ENCODE peak calls at places on chromosomes 1 and 21, in five cellular contexts. One of them, this sample, is unnamed.

GRCh38 chr1:238642231-238642630 is 744.1 kb upstream of the CHRM3 start:
- DNase-seq in A549: no peak
- DNase-seq in WERI-Rb-1: no peak
- DNase-seq in left ventricle myocardium inferior: no peak
- DNase-seq in mammary epithelial cell: no peak
- DNase-seq in this sample: no peak

GRCh38 chr21:41610042-41610839 is 102.3 kb upstream of the TMPRSS2 start:
- DNase-seq in mammary epithelial cell: peak
- DNase-seq in A549: peak
- DNase-seq in WERI-Rb-1: peak
- DNase-seq in left ventricle myocardium inferior: peak
- DNase-seq in this sample: no peak

GRCh38 chr1:153533689-153534201 is 2.0 kb downstream of the S100A6 start:
- DNase-seq in left ventricle myocardium inferior: peak
- DNase-seq in mammary epithelial cell: peak
- DNase-seq in WERI-Rb-1: peak
- DNase-seq in A549: peak
- DNase-seq in this sample: peak

GRCh38 chr1:203593143-203593542 is 33.5 kb upstream of the ATP2B4 start:
- DNase-seq in mammary epithelial cell: no peak
- DNase-seq in A549: no peak
- DNase-seq in left ventricle myocardium inferior: no peak
- DNase-seq in WERI-Rb-1: no peak
- DNase-seq in this sample: no peak

GRCh38 chr1:175866776-175867175 is 123.4 kb upstream of the TNR start:
- DNase-seq in mammary epithelial cell: no peak
- DNase-seq in A549: no peak
- DNase-seq in left ventricle myocardium inferior: no peak
- DNase-seq in WERI-Rb-1: no peak
- DNase-seq in this sample: no peak

GRCh38 chr1:47722909-47723580 is 274.1 kb downstream of the TRABD2B start:
- DNase-seq in left ventricle myocardium inferior: no peak
- DNase-seq in WERI-Rb-1: no peak
- DNase-seq in mammary epithelial cell: no peak
- DNase-seq in A549: no peak
- DNase-seq in this sample: no peak

GRCh38 chr1:79281442-79281841 is 274.9 kb upstream of the ADGRL4 start:
- DNase-seq in A549: no peak
- DNase-seq in left ventricle myocardium inferior: no peak
- DNase-seq in mammary epithelial cell: no peak
- DNase-seq in WERI-Rb-1: no peak
- DNase-seq in this sample: no peak

GRCh38 chr1:93666613-93667384 is 14.8 kb downstream of the BCAR3 start:
- DNase-seq in A549: peak
- DNase-seq in WERI-Rb-1: no peak
- DNase-seq in left ventricle myocardium inferior: no peak
- DNase-seq in mammary epithelial cell: no peak
- DNase-seq in this sample: no peak

GRCh38 chr1:173603056-173603591 is at the start of gene SLC9C2:
- DNase-seq in left ventricle myocardium inferior: no peak
- DNase-seq in mammary epithelial cell: no peak
- DNase-seq in A549: no peak
- DNase-seq in WERI-Rb-1: no peak
- DNase-seq in this sample: no peak

GRCh38 chr1:173122958-173123852 is 72.5 kb upstream of the TNFSF18 start:
- DNase-seq in WERI-Rb-1: peak
- DNase-seq in mammary epithelial cell: peak
- DNase-seq in left ventricle myocardium inferior: peak
- DNase-seq in A549: peak
- DNase-seq in this sample: peak

DNA sequence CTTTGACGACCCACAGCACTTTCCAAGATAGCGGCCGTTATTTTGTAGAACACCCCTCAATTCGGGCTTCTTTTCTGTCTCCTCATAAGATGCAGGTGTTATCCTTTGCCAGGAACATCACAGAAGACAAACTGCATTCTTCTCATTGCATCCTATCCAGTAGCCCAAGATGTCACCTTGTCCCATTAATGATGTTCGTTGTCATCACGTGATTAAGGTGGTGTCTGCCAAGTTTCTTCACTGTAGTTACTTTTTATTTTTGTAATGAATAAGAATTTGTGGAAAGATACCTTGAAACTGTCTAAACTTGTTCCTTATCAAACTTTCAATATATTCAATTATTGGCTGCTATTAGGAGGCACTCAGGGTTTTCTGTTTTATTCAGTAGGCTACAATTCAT is 39.4 kb downstream of the GNG4 start:
- DNase-seq in mammary epithelial cell: no peak
- DNase-seq in WERI-Rb-1: no peak
- DNase-seq in left ventricle myocardium inferior: no peak
- DNase-seq in A549: no peak
- DNase-seq in this sample: no peak
- H3K27ac ChIP-seq in mammary epithelial cell: no peak
- H3K27ac ChIP-seq in WERI-Rb-1: no peak
- H3K27ac ChIP-seq in left ventricle myocardium inferior: no peak
- H3K27ac ChIP-seq in A549: no peak
- H3K27ac ChIP-seq in this sample: no peak

DNA sequence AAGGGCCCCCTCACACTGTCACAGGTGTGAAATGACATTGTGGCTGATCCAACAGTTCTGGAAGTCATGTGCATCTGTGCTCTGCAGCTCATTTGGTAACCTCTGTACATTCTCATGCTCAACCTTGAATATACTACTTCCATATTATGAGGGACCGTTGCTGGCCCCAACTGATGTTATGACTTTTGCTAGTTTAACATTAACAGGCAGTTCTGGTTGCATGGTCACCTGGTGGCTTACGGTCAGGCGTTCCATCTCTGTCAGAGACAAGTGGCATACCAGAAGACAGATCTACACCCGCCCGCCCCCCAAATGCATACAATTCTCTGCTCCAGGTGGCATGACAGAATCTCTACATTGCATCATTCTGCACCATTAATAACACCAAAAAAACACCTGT is 6.0 kb upstream of the DIP2A start:
- DNase-seq in left ventricle myocardium inferior: no peak
- DNase-seq in mammary epithelial cell: no peak
- DNase-seq in WERI-Rb-1: no peak
- DNase-seq in A549: no peak
- DNase-seq in this sample: no peak
- H3K27ac ChIP-seq in left ventricle myocardium inferior: no peak
- H3K27ac ChIP-seq in mammary epithelial cell: no peak
- H3K27ac ChIP-seq in WERI-Rb-1: no peak
- H3K27ac ChIP-seq in A549: no peak
- H3K27ac ChIP-seq in this sample: no peak

GRCh38 chr1:114564141-114564540 is 17.3 kb downstream of the BCAS2 start:
- DNase-seq in A549: no peak
- DNase-seq in mammary epithelial cell: no peak
- DNase-seq in WERI-Rb-1: no peak
- DNase-seq in left ventricle myocardium inferior: no peak
- DNase-seq in this sample: no peak
- H3K27ac ChIP-seq in A549: no peak
- H3K27ac ChIP-seq in mammary epithelial cell: no peak
- H3K27ac ChIP-seq in WERI-Rb-1: no peak
- H3K27ac ChIP-seq in left ventricle myocardium inferior: no peak
- H3K27ac ChIP-seq in this sample: no peak

GRCh38 chr1:236608930-236609726 is 4.8 kb upstream of the HEATR1 start:
- DNase-seq in left ventricle myocardium inferior: peak
- DNase-seq in mammary epithelial cell: peak
- DNase-seq in WERI-Rb-1: peak
- DNase-seq in A549: peak
- DNase-seq in this sample: no peak

GRCh38 chr1:236604218-236605029 is at the start of gene HEATR1:
- DNase-seq in mammary epithelial cell: peak
- DNase-seq in WERI-Rb-1: peak
- DNase-seq in A549: peak
- DNase-seq in left ventricle myocardium inferior: peak
- DNase-seq in this sample: peak

GRCh38 chr1:236602171-236602570 is 2.1 kb downstream of the HEATR1 start:
- DNase-seq in A549: no peak
- DNase-seq in mammary epithelial cell: no peak
- DNase-seq in WERI-Rb-1: no peak
- DNase-seq in left ventricle myocardium inferior: no peak
- DNase-seq in this sample: no peak

GRCh38 chr1:236605030-236605806 is 902 bp upstream of the HEATR1 start:
- DNase-seq in WERI-Rb-1: no peak
- DNase-seq in left ventricle myocardium inferior: no peak
- DNase-seq in mammary epithelial cell: no peak
- DNase-seq in A549: no peak
- DNase-seq in this sample: no peak

DNA sequence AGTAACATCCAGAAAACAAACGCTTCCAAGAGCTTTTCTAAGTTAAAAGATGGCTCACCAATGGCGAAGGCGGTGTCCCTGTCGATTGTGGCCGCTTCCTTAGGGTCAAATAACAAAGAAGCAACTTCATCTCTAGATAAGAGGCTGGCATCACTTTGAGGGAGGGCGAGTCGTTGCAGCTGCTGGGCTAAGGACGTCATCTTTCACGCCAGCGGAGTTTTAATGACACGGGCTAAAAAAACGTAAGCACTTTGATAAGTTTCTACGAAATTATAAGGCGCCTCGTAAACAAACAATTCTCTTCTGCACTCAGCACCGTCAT is 459 bp downstream of the HEATR1 start:
- DNase-seq in mammary epithelial cell: no peak
- DNase-seq in WERI-Rb-1: no peak
- DNase-seq in A549: peak
- DNase-seq in left ventricle myocardium inferior: no peak
- DNase-seq in this sample: no peak
- H3K27ac ChIP-seq in mammary epithelial cell: peak
- H3K27ac ChIP-seq in WERI-Rb-1: peak
- H3K27ac ChIP-seq in A549: peak
- H3K27ac ChIP-seq in left ventricle myocardium inferior: peak
- H3K27ac ChIP-seq in this sample: peak

GRCh38 chr1:151540982-151541377 is 871 bp downstream of the TUFT1 start:
- DNase-seq in mammary epithelial cell: peak
- DNase-seq in WERI-Rb-1: peak
- DNase-seq in left ventricle myocardium inferior: no peak
- DNase-seq in A549: no peak
- DNase-seq in this sample: no peak

GRCh38 chr1:151545542-151545941 is 5.4 kb downstream of the TUFT1 start:
- DNase-seq in left ventricle myocardium inferior: no peak
- DNase-seq in WERI-Rb-1: no peak
- DNase-seq in mammary epithelial cell: no peak
- DNase-seq in A549: peak
- DNase-seq in this sample: no peak

GRCh38 chr1:151540021-151540981 is at the start of gene TUFT1:
- DNase-seq in mammary epithelial cell: peak
- DNase-seq in left ventricle myocardium inferior: peak
- DNase-seq in WERI-Rb-1: peak
- DNase-seq in A549: peak
- DNase-seq in this sample: peak

GRCh38 chr1:151539321-151540020 is 638 bp upstream of the TUFT1 start:
- DNase-seq in A549: peak
- DNase-seq in left ventricle myocardium inferior: peak
- DNase-seq in mammary epithelial cell: peak
- DNase-seq in WERI-Rb-1: peak
- DNase-seq in this sample: peak

DNA sequence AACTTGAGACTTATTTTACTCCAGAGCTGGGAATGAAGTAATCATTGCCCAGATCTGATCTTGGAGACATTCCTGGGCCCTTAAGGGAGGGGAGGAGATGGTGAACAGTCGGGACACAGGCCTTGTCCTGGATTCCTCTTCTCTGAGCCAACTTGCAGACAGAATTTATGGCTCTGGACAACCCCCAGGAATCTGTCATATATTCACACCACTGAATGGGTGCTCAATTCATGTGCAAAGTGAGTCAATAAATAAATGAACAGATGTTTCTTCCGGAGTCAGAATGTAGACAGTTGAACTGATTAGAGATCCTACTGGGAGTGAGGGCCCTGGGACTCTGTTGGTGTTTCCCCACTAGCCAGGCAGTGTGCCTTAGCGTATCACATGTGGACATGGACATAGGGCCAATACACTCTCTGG is 2.6 kb downstream of the TUFT1 start:
- DNase-seq in A549: peak
- DNase-seq in mammary epithelial cell: peak
- DNase-seq in left ventricle myocardium inferior: no peak
- DNase-seq in WERI-Rb-1: no peak
- DNase-seq in this sample: no peak
- H3K27ac ChIP-seq in A549: peak
- H3K27ac ChIP-seq in mammary epithelial cell: no peak
- H3K27ac ChIP-seq in left ventricle myocardium inferior: no peak
- H3K27ac ChIP-seq in WERI-Rb-1: no peak
- H3K27ac ChIP-seq in this sample: peak

GRCh38 chr21:29321908-29322569 is 23.3 kb downstream of the BACH1 start:
- DNase-seq in A549: no peak
- DNase-seq in WERI-Rb-1: no peak
- DNase-seq in mammary epithelial cell: no peak
- DNase-seq in left ventricle myocardium inferior: no peak
- DNase-seq in this sample: no peak

GRCh38 chr21:29320021-29320420 is 21.3 kb downstream of the BACH1 start:
- DNase-seq in mammary epithelial cell: no peak
- DNase-seq in left ventricle myocardium inferior: no peak
- DNase-seq in WERI-Rb-1: no peak
- DNase-seq in A549: no peak
- DNase-seq in this sample: no peak

GRCh38 chr21:29322570-29322957 is 23.8 kb downstream of the BACH1 start:
- DNase-seq in mammary epithelial cell: no peak
- DNase-seq in A549: no peak
- DNase-seq in left ventricle myocardium inferior: no peak
- DNase-seq in WERI-Rb-1: no peak
- DNase-seq in this sample: no peak

GRCh38 chr21:29321217-29321616 is 22.5 kb downstream of the BACH1 start:
- DNase-seq in left ventricle myocardium inferior: no peak
- DNase-seq in A549: no peak
- DNase-seq in mammary epithelial cell: no peak
- DNase-seq in WERI-Rb-1: no peak
- DNase-seq in this sample: no peak

DNA sequence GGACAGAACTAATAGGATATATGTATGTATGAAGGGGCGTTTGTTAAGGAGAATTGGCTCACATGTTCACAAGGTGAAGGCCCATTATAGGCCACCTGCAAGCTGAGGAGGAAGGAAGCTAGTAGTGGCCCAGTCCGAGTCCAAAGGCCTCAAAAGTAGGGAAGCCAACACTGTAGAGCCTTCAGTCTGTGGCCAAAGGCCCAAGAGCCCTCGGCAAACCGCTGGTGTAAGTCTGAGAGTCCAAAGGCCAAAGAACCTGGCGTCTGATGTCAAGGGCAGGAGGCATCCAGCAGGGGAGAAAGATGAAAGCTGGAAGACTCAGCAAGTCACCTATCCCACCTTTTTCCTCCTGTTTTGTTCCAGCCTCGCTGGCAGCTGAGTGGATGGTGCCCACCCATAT is 24.5 kb downstream of the BACH1 start:
- DNase-seq in mammary epithelial cell: no peak
- DNase-seq in WERI-Rb-1: no peak
- DNase-seq in A549: no peak
- DNase-seq in left ventricle myocardium inferior: no peak
- DNase-seq in this sample: no peak
- H3K27ac ChIP-seq in mammary epithelial cell: no peak
- H3K27ac ChIP-seq in WERI-Rb-1: no peak
- H3K27ac ChIP-seq in A549: no peak
- H3K27ac ChIP-seq in left ventricle myocardium inferior: no peak
- H3K27ac ChIP-seq in this sample: no peak